ENCODE peak calls at places on chromosome 19, in ten cellular contexts. One of them, this sample, is unnamed.

GRCh38 chr19:4740092-4740491 is 16.4 kb upstream of the DPP9 start:
- DNase-seq in lower lobe of right lung: no peak
- DNase-seq in cardiac muscle cell: no peak
- DNase-seq in NB4: no peak
- DNase-seq in uterus: no peak
- DNase-seq in fibroblast of lung: no peak
- DNase-seq in AG09309: no peak
- DNase-seq in Caco-2: no peak
- DNase-seq in cardiac fibroblast: no peak
- DNase-seq in astrocyte of the spinal cord: no peak
- DNase-seq in this sample: no peak

GRCh38 chr19:2288010-2288742 is 6.2 kb upstream of the PEAK3 start:
- DNase-seq in lower lobe of right lung: no peak
- DNase-seq in cardiac muscle cell: no peak
- DNase-seq in NB4: no peak
- DNase-seq in uterus: no peak
- DNase-seq in fibroblast of lung: no peak
- DNase-seq in AG09309: no peak
- DNase-seq in Caco-2: no peak
- DNase-seq in cardiac fibroblast: no peak
- DNase-seq in astrocyte of the spinal cord: no peak
- DNase-seq in this sample: no peak

GRCh38 chr19:10471909-10472308 is 31.2 kb downstream of the KEAP1 start:
- DNase-seq in lower lobe of right lung: no peak
- DNase-seq in cardiac muscle cell: peak
- DNase-seq in NB4: peak
- DNase-seq in uterus: no peak
- DNase-seq in fibroblast of lung: peak
- DNase-seq in AG09309: no peak
- DNase-seq in Caco-2: peak
- DNase-seq in cardiac fibroblast: peak
- DNase-seq in astrocyte of the spinal cord: peak
- DNase-seq in this sample: peak

GRCh38 chr19:33194527-33194883 is 375 bp downstream of the LRP3 start:
- DNase-seq in lower lobe of right lung: no peak
- DNase-seq in cardiac muscle cell: peak
- DNase-seq in NB4: no peak
- DNase-seq in uterus: no peak
- DNase-seq in fibroblast of lung: no peak
- DNase-seq in AG09309: no peak
- DNase-seq in Caco-2: no peak
- DNase-seq in cardiac fibroblast: peak
- DNase-seq in astrocyte of the spinal cord: no peak
- DNase-seq in this sample: no peak

GRCh38 chr19:18807861-18808331 is 16.8 kb upstream of the COMP start:
- DNase-seq in lower lobe of right lung: no peak
- DNase-seq in cardiac muscle cell: peak
- DNase-seq in NB4: no peak
- DNase-seq in uterus: peak
- DNase-seq in fibroblast of lung: no peak
- DNase-seq in AG09309: peak
- DNase-seq in Caco-2: no peak
- DNase-seq in cardiac fibroblast: no peak
- DNase-seq in astrocyte of the spinal cord: no peak
- DNase-seq in this sample: no peak

GRCh38 chr19:40553885-40554857 is 22.5 kb upstream of the SHKBP1 start:
- DNase-seq in lower lobe of right lung: no peak
- DNase-seq in cardiac muscle cell: no peak
- DNase-seq in NB4: no peak
- DNase-seq in uterus: no peak
- DNase-seq in fibroblast of lung: no peak
- DNase-seq in AG09309: no peak
- DNase-seq in Caco-2: peak
- DNase-seq in cardiac fibroblast: no peak
- DNase-seq in astrocyte of the spinal cord: no peak
- DNase-seq in this sample: no peak

GRCh38 chr19:5751709-5752108 is 31.3 kb downstream of the CATSPERD start:
- DNase-seq in lower lobe of right lung: no peak
- DNase-seq in cardiac muscle cell: no peak
- DNase-seq in NB4: no peak
- DNase-seq in uterus: no peak
- DNase-seq in fibroblast of lung: no peak
- DNase-seq in AG09309: no peak
- DNase-seq in Caco-2: no peak
- DNase-seq in cardiac fibroblast: no peak
- DNase-seq in astrocyte of the spinal cord: no peak
- DNase-seq in this sample: no peak

GRCh38 chr19:56966225-56966696 is 125.7 kb upstream of the PEG3 start:
- DNase-seq in lower lobe of right lung: no peak
- DNase-seq in cardiac muscle cell: no peak
- DNase-seq in NB4: no peak
- DNase-seq in uterus: peak
- DNase-seq in fibroblast of lung: no peak
- DNase-seq in AG09309: no peak
- DNase-seq in Caco-2: no peak
- DNase-seq in cardiac fibroblast: no peak
- DNase-seq in astrocyte of the spinal cord: no peak
- DNase-seq in this sample: no peak

GRCh38 chr19:50723735-50724521 is 764 bp downstream of the CLEC11A start:
- DNase-seq in lower lobe of right lung: no peak
- DNase-seq in cardiac muscle cell: no peak
- DNase-seq in NB4: peak
- DNase-seq in uterus: no peak
- DNase-seq in fibroblast of lung: no peak
- DNase-seq in AG09309: no peak
- DNase-seq in Caco-2: no peak
- DNase-seq in cardiac fibroblast: no peak
- DNase-seq in astrocyte of the spinal cord: no peak
- DNase-seq in this sample: no peak

GRCh38 chr19:35442091-35442490 is 6.0 kb upstream of the FFAR2 start:
- DNase-seq in lower lobe of right lung: peak
- DNase-seq in cardiac muscle cell: no peak
- DNase-seq in NB4: peak
- DNase-seq in uterus: no peak
- DNase-seq in fibroblast of lung: no peak
- DNase-seq in AG09309: no peak
- DNase-seq in Caco-2: no peak
- DNase-seq in cardiac fibroblast: no peak
- DNase-seq in astrocyte of the spinal cord: no peak
- DNase-seq in this sample: no peak

GRCh38 chr19:14333101-14333871 is 48.0 kb upstream of the ADGRE5 start:
- DNase-seq in lower lobe of right lung: no peak
- DNase-seq in cardiac muscle cell: peak
- DNase-seq in NB4: no peak
- DNase-seq in uterus: no peak
- DNase-seq in fibroblast of lung: peak
- DNase-seq in AG09309: no peak
- DNase-seq in Caco-2: peak
- DNase-seq in cardiac fibroblast: peak
- DNase-seq in astrocyte of the spinal cord: peak
- DNase-seq in this sample: no peak

DNA sequence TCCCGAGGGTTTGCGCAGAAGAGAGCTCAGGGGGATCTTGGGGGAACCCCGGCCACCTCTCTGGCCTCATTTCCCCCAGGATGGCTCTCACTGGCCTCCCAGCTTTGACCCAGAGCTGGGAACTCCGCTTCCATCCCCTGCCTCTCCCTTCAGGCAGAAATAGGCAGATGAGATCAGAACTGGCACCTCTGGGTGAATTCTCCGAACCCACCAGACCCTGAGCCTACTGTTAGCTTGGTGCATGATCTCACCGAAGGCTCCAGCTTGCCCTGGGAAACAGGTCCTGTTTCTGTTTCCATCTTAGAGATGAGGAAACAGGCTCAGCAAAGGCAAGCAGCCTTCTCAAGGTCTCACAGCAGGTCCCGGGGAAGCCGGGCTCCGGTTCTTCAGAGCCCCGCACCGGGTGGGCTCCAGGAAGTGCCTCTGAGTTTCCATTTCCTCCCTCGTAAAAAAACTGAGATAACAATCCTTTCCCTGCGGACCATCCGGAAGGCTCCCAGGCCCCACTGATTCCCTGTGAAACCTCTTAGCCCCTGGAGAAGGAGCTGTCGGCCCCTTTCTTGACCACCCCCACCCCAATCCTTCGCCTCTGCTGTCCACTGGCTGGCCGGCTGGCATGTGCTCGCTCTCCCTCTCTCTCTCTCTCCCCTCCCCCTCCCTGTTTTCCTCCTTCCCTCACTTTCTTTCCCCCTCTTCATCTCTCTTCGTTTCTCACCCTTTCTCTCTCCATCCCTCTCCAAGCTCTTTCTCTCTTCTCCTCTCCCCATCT is 2.1 kb downstream of the NECTIN2 start:
- DNase-seq in lower lobe of right lung: peak
- DNase-seq in cardiac muscle cell: peak
- DNase-seq in NB4: no peak
- DNase-seq in uterus: peak
- DNase-seq in fibroblast of lung: peak
- DNase-seq in AG09309: no peak
- DNase-seq in Caco-2: no peak
- DNase-seq in cardiac fibroblast: peak
- DNase-seq in astrocyte of the spinal cord: peak
- DNase-seq in this sample: peak
- H3K4me3 ChIP-seq in lower lobe of right lung: peak
- H3K4me3 ChIP-seq in cardiac muscle cell: peak
- H3K4me3 ChIP-seq in NB4: no peak
- H3K4me3 ChIP-seq in uterus: peak
- H3K4me3 ChIP-seq in fibroblast of lung: peak
- H3K4me3 ChIP-seq in AG09309: peak
- H3K4me3 ChIP-seq in Caco-2: peak
- H3K4me3 ChIP-seq in cardiac fibroblast: peak
- H3K4me3 ChIP-seq in astrocyte of the spinal cord: peak
- H3K4me3 ChIP-seq in this sample: peak

GRCh38 chr19:48728882-48729645 is 9.5 kb upstream of the MAMSTR start:
- DNase-seq in lower lobe of right lung: no peak
- DNase-seq in cardiac muscle cell: peak
- DNase-seq in NB4: no peak
- DNase-seq in uterus: no peak
- DNase-seq in fibroblast of lung: no peak
- DNase-seq in AG09309: no peak
- DNase-seq in Caco-2: no peak
- DNase-seq in cardiac fibroblast: peak
- DNase-seq in astrocyte of the spinal cord: no peak
- DNase-seq in this sample: no peak
- TF ChIP-seq CTCF in lower lobe of right lung: no peak
- TF ChIP-seq CTCF in cardiac muscle cell: no peak
- TF ChIP-seq CTCF in NB4: no peak
- TF ChIP-seq CTCF in uterus: no peak
- TF ChIP-seq CTCF in fibroblast of lung: no peak
- TF ChIP-seq CTCF in AG09309: no peak
- TF ChIP-seq CTCF in Caco-2: no peak
- TF ChIP-seq CTCF in cardiac fibroblast: no peak
- TF ChIP-seq CTCF in astrocyte of the spinal cord: no peak
- TF ChIP-seq CTCF in this sample: no peak

GRCh38 chr19:7349961-7350711 is 1.4 kb downstream of the ARHGEF18 start:
- DNase-seq in lower lobe of right lung: no peak
- DNase-seq in cardiac muscle cell: no peak
- DNase-seq in NB4: peak
- DNase-seq in uterus: no peak
- DNase-seq in fibroblast of lung: no peak
- DNase-seq in AG09309: no peak
- DNase-seq in Caco-2: no peak
- DNase-seq in cardiac fibroblast: no peak
- DNase-seq in astrocyte of the spinal cord: no peak
- DNase-seq in this sample: no peak
- H3K4me3 ChIP-seq in lower lobe of right lung: peak
- H3K4me3 ChIP-seq in cardiac muscle cell: no peak
- H3K4me3 ChIP-seq in NB4: peak
- H3K4me3 ChIP-seq in uterus: no peak
- H3K4me3 ChIP-seq in fibroblast of lung: no peak
- H3K4me3 ChIP-seq in AG09309: no peak
- H3K4me3 ChIP-seq in Caco-2: no peak
- H3K4me3 ChIP-seq in cardiac fibroblast: no peak
- H3K4me3 ChIP-seq in astrocyte of the spinal cord: no peak
- H3K4me3 ChIP-seq in this sample: no peak

GRCh38 chr19:46420056-46420455 is 6.7 kb upstream of the CCDC8 start:
- DNase-seq in lower lobe of right lung: no peak
- DNase-seq in cardiac muscle cell: peak
- DNase-seq in NB4: no peak
- DNase-seq in uterus: no peak
- DNase-seq in fibroblast of lung: no peak
- DNase-seq in AG09309: no peak
- DNase-seq in Caco-2: no peak
- DNase-seq in cardiac fibroblast: no peak
- DNase-seq in astrocyte of the spinal cord: no peak
- DNase-seq in this sample: no peak
- TF ChIP-seq CTCF in lower lobe of right lung: no peak
- TF ChIP-seq CTCF in cardiac muscle cell: no peak
- TF ChIP-seq CTCF in NB4: no peak
- TF ChIP-seq CTCF in uterus: no peak
- TF ChIP-seq CTCF in fibroblast of lung: no peak
- TF ChIP-seq CTCF in AG09309: no peak
- TF ChIP-seq CTCF in Caco-2: no peak
- TF ChIP-seq CTCF in cardiac fibroblast: no peak
- TF ChIP-seq CTCF in astrocyte of the spinal cord: no peak
- TF ChIP-seq CTCF in this sample: no peak

GRCh38 chr19:58304748-58305064 is 471 bp upstream of the ERVK3-1 start:
- DNase-seq in lower lobe of right lung: no peak
- DNase-seq in cardiac muscle cell: no peak
- DNase-seq in NB4: no peak
- DNase-seq in uterus: no peak
- DNase-seq in fibroblast of lung: no peak
- DNase-seq in AG09309: no peak
- DNase-seq in Caco-2: no peak
- DNase-seq in cardiac fibroblast: no peak
- DNase-seq in astrocyte of the spinal cord: no peak
- DNase-seq in this sample: no peak

GRCh38 chr19:58307736-58308135 is 2.6 kb downstream of the ERVK3-1 start:
- DNase-seq in lower lobe of right lung: no peak
- DNase-seq in cardiac muscle cell: no peak
- DNase-seq in NB4: no peak
- DNase-seq in uterus: no peak
- DNase-seq in fibroblast of lung: no peak
- DNase-seq in AG09309: no peak
- DNase-seq in Caco-2: no peak
- DNase-seq in cardiac fibroblast: no peak
- DNase-seq in astrocyte of the spinal cord: no peak
- DNase-seq in this sample: no peak

GRCh38 chr19:58305932-58306323 is 751 bp downstream of the ERVK3-1 start:
- DNase-seq in lower lobe of right lung: no peak
- DNase-seq in cardiac muscle cell: no peak
- DNase-seq in NB4: peak
- DNase-seq in uterus: no peak
- DNase-seq in fibroblast of lung: no peak
- DNase-seq in AG09309: no peak
- DNase-seq in Caco-2: peak
- DNase-seq in cardiac fibroblast: no peak
- DNase-seq in astrocyte of the spinal cord: peak
- DNase-seq in this sample: no peak

GRCh38 chr19:58305065-58305931 is at the start of gene ERVK3-1:
- DNase-seq in lower lobe of right lung: peak
- DNase-seq in cardiac muscle cell: peak
- DNase-seq in NB4: peak
- DNase-seq in uterus: peak
- DNase-seq in fibroblast of lung: peak
- DNase-seq in AG09309: peak
- DNase-seq in Caco-2: peak
- DNase-seq in cardiac fibroblast: peak
- DNase-seq in astrocyte of the spinal cord: peak
- DNase-seq in this sample: peak

DNA sequence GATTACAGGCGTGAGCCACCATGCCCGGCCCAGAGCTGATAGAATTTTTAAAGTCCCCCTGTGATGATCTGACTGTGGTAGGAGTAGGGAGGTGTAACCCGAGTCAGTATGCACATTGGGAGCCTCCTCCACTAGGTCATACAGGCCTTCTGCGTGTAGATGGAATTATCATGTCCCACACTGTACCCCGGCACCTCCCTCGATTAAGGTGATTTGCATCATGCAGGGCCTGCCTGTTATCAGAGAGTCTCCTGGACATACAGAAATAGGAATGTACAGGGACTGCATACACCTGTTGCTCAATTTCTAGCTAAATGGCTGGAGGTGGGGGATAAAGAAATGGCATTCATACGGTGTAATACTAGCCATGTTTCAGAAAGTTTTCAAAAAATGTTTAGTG is 922 bp upstream of the ERVK3-1 start:
- DNase-seq in lower lobe of right lung: no peak
- DNase-seq in cardiac muscle cell: no peak
- DNase-seq in NB4: no peak
- DNase-seq in uterus: no peak
- DNase-seq in fibroblast of lung: no peak
- DNase-seq in AG09309: no peak
- DNase-seq in Caco-2: peak
- DNase-seq in cardiac fibroblast: no peak
- DNase-seq in astrocyte of the spinal cord: no peak
- DNase-seq in this sample: no peak
- H3K4me3 ChIP-seq in lower lobe of right lung: peak
- H3K4me3 ChIP-seq in cardiac muscle cell: peak
- H3K4me3 ChIP-seq in NB4: peak
- H3K4me3 ChIP-seq in uterus: no peak
- H3K4me3 ChIP-seq in fibroblast of lung: no peak
- H3K4me3 ChIP-seq in AG09309: no peak
- H3K4me3 ChIP-seq in Caco-2: peak
- H3K4me3 ChIP-seq in cardiac fibroblast: no peak
- H3K4me3 ChIP-seq in astrocyte of the spinal cord: no peak
- H3K4me3 ChIP-seq in this sample: no peak

This sample was measured in bronchial epithelial cell.